ENCODE peak calls at places on chromosomes 4 and X, in nine cellular contexts. Q is endothelial cell, B is astrocyte of the spinal cord, H is AG09309, V is IMR-90, W is AG10803, X is GM13976, J is AG04449, Z is heart left ventricle. R is an unnamed sample.

GRCh38 chr4:71453516-71453915 is 114.7 kb downstream of the SLC4A4 start:
- DNase-seq in Q (no peak), B (no peak), H (no peak), V (no peak), W (no peak), X (no peak), J (no peak), Z (no peak), R (no peak)

GRCh38 chrX:2707334-2707760 is 16.3 kb downstream of the CD99 start:
- DNase-seq in Q (peak), B (peak), H (no peak), V (peak), W (peak), X (peak), J (peak), Z (peak), R (no peak)

GRCh38 chr4:103994059-103994458 is 274.3 kb upstream of the TACR3 start:
- DNase-seq in Q (no peak), B (peak), H (no peak), V (no peak), W (no peak), X (peak), J (no peak), Z (no peak), R (no peak)

GRCh38 chr4:56728512-56728911 is 47.4 kb upstream of the HOPX start:
- DNase-seq in Q (no peak), B (peak), H (peak), V (peak), W (peak), X (no peak), J (peak), Z (peak), R (no peak)

GRCh38 chr4:7391637-7392437 is 42.9 kb downstream of the PSAPL1 start:
- DNase-seq in Q (peak), B (no peak), H (no peak), V (no peak), W (no peak), X (no peak), J (no peak), Z (peak), R (peak)

GRCh38 chr4:71247706-71248105 is 91.1 kb upstream of the SLC4A4 start:
- DNase-seq in Q (no peak), B (no peak), H (no peak), V (no peak), W (no peak), X (no peak), J (no peak), Z (no peak), R (no peak)

GRCh38 chrX:93874554-93874953 is 200.5 kb downstream of the FAM133A start:
- DNase-seq in Q (peak), B (no peak), H (no peak), V (no peak), W (no peak), X (no peak), J (no peak), Z (no peak), R (no peak)

GRCh38 chr4:169416997-169417396 is 146.2 kb upstream of the SH3RF1 start:
- DNase-seq in Q (no peak), B (peak), H (no peak), V (no peak), W (no peak), X (no peak), J (no peak), Z (no peak), R (no peak)

GRCh38 chrX:52140020-52140419 is 44.7 kb upstream of the MAGED4 start:
- DNase-seq in Q (no peak), B (no peak), H (no peak), V (no peak), W (no peak), X (no peak), J (no peak), Z (no peak), R (no peak)

GRCh38 chr4:89301003-89301402 is 6.6 kb downstream of the GPRIN3 start:
- DNase-seq in Q (no peak), B (no peak), H (no peak), V (no peak), W (no peak), X (no peak), J (no peak), Z (no peak), R (no peak)

GRCh38 chrX:39418132-39418935 is 617.1 kb downstream of the MID1IP1 start:
- DNase-seq in Q (no peak), B (no peak), H (no peak), V (no peak), W (no peak), X (no peak), J (no peak), Z (no peak), R (no peak)

GRCh38 chrX:32933548-32933947 is 277.8 kb downstream of the DMD start:
- DNase-seq in Q (no peak), B (no peak), H (no peak), V (no peak), W (no peak), X (no peak), J (no peak), Z (no peak), R (no peak)

GRCh38 chr4:168755643-168756482 is 254.2 kb downstream of the CBR4 start:
- DNase-seq in Q (no peak), B (peak), H (no peak), V (peak), W (peak), X (no peak), J (no peak), Z (no peak), R (no peak)

GRCh38 chrX:7390446-7390845 is 242.5 kb upstream of the PUDP start:
- DNase-seq in Q (no peak), B (no peak), H (no peak), V (no peak), W (peak), X (no peak), J (no peak), Z (no peak), R (no peak)

GRCh38 chrX:155070663-155070974 is 317 bp downstream of the CMC4 start:
- DNase-seq in Q (peak), B (no peak), H (no peak), V (no peak), W (no peak), X (no peak), J (no peak), Z (no peak), R (no peak)

GRCh38 chr4:91527056-91527455 is 776.7 kb upstream of the GRID2 start:
- DNase-seq in Q (no peak), B (no peak), H (no peak), V (no peak), W (no peak), X (no peak), J (no peak), Z (no peak), R (no peak)

GRCh38 chr4:119139316-119139715 is 3.7 kb downstream of the MYOZ2 start:
- DNase-seq in Q (no peak), B (no peak), H (no peak), V (no peak), W (no peak), X (no peak), J (no peak), Z (no peak), R (no peak)

GRCh38 chrX:44042124-44042523 is 68.9 kb upstream of the NDP start:
- DNase-seq in Q (no peak), B (peak), H (no peak), V (peak), W (no peak), X (no peak), J (no peak), Z (no peak), R (no peak)

GRCh38 chr4:127788517-127788916 is 6.4 kb downstream of the HSPA4L start:
- DNase-seq in Q (no peak), B (no peak), H (no peak), V (no peak), W (no peak), X (no peak), J (no peak), Z (no peak), R (no peak)

GRCh38 chr4:174377613-174378012 is 93.9 kb downstream of the CEP44 start:
- DNase-seq in Q (no peak), B (peak), H (peak), V (peak), W (no peak), X (no peak), J (no peak), Z (no peak), R (no peak)

GRCh38 chr4:78100060-78100459 is 42.9 kb downstream of the FRAS1 start:
- DNase-seq in Q (no peak), B (peak), H (no peak), V (no peak), W (peak), X (no peak), J (no peak), Z (no peak), R (no peak)

GRCh38 chr4:108536577-108536976 is 83.8 kb upstream of the RPL34 start:
- DNase-seq in Q (no peak), B (no peak), H (no peak), V (no peak), W (no peak), X (no peak), J (no peak), Z (no peak), R (no peak)

GRCh38 chr4:150769235-150769634 is 187.3 kb downstream of the MAB21L2 start:
- DNase-seq in Q (no peak), B (peak), H (peak), V (peak), W (peak), X (no peak), J (peak), Z (no peak), R (no peak)

GRCh38 chr4:142585411-142585810 is 260.7 kb downstream of the INPP4B start:
- DNase-seq in Q (no peak), B (no peak), H (no peak), V (peak), W (peak), X (no peak), J (no peak), Z (no peak), R (no peak)

GRCh38 chr4:851701-852430 is 25.9 kb upstream of the CPLX1 start:
- DNase-seq in Q (no peak), B (no peak), H (no peak), V (no peak), W (no peak), X (no peak), J (no peak), Z (peak), R (no peak)

GRCh38 chr4:156006192-156006591 is 52.5 kb upstream of the CTSO start:
- DNase-seq in Q (no peak), B (no peak), H (no peak), V (no peak), W (no peak), X (no peak), J (no peak), Z (no peak), R (no peak)

GRCh38 chr4:184514121-184514988 is 40.0 kb upstream of the IRF2 start:
- DNase-seq in Q (no peak), B (peak), H (peak), V (peak), W (peak), X (peak), J (peak), Z (peak), R (no peak)

GRCh38 chr4:4200624-4201023 is 26.1 kb downstream of the OTOP1 start:
- DNase-seq in Q (no peak), B (no peak), H (no peak), V (peak), W (no peak), X (no peak), J (no peak), Z (no peak), R (no peak)

GRCh38 chr4:167282171-167282864 is 48.0 kb upstream of the SPOCK3 start:
- DNase-seq in Q (no peak), B (peak), H (no peak), V (no peak), W (no peak), X (no peak), J (no peak), Z (no peak), R (no peak)

GRCh38 chr4:69057620-69058409 is 38.5 kb upstream of the UGT2B7 start:
- DNase-seq in Q (no peak), B (peak), H (no peak), V (peak), W (no peak), X (no peak), J (no peak), Z (no peak), R (no peak)

GRCh38 chr4:3031357-3032064 is 42.8 kb downstream of the HTT-AS start:
- DNase-seq in Q (no peak), B (no peak), H (no peak), V (no peak), W (no peak), X (no peak), J (no peak), Z (no peak), R (no peak)

GRCh38 chr4:140213736-140214135 is 59.8 kb upstream of the MAML3 start:
- DNase-seq in Q (no peak), B (peak), H (no peak), V (peak), W (no peak), X (no peak), J (no peak), Z (no peak), R (no peak)

GRCh38 chrX:10387011-10387410 is 230.2 kb downstream of the CLCN4 start:
- DNase-seq in Q (no peak), B (no peak), H (no peak), V (peak), W (no peak), X (no peak), J (no peak), Z (no peak), R (no peak)

GRCh38 chr4:128471576-128471975 is 184.0 kb upstream of the PGRMC2 start:
- DNase-seq in Q (no peak), B (no peak), H (no peak), V (no peak), W (no peak), X (no peak), J (no peak), Z (no peak), R (no peak)

GRCh38 chrX:69951756-69952155 is 98.0 kb downstream of the AWAT2 start:
- DNase-seq in Q (no peak), B (no peak), H (no peak), V (no peak), W (no peak), X (no peak), J (no peak), Z (no peak), R (no peak)

GRCh38 chr4:8002525-8003309 is 63.1 kb upstream of the AFAP1 start:
- DNase-seq in Q (no peak), B (no peak), H (no peak), V (no peak), W (no peak), X (no peak), J (no peak), Z (no peak), R (no peak)

GRCh38 chr4:153651041-153651960 is 32.8 kb upstream of the TLR2 start:
- DNase-seq in Q (no peak), B (peak), H (no peak), V (no peak), W (no peak), X (no peak), J (no peak), Z (peak), R (no peak)
- TF ChIP-seq CTCF in Q (no peak), B (no peak), H (no peak), V (no peak), W (no peak), X (no peak), J (no peak), Z (no peak), R (no peak)

GRCh38 chrX:427812-428725 is 41.4 kb upstream of the PPP2R3B start:
- DNase-seq in Q (no peak), B (no peak), H (no peak), V (no peak), W (peak), X (no peak), J (no peak), Z (no peak), R (no peak)
- TF ChIP-seq CTCF in Q (no peak), B (peak), H (peak), V (peak), W (peak), X (no peak), J (peak), Z (no peak), R (peak)

GRCh38 chr4:120692964-120693363 is 229.6 kb downstream of the PRDM5 start:
- DNase-seq in Q (no peak), B (peak), H (peak), V (peak), W (peak), X (no peak), J (peak), Z (no peak), R (no peak)
- TF ChIP-seq CTCF in Q (no peak), B (no peak), H (no peak), V (peak), W (no peak), X (no peak), J (no peak), Z (no peak), R (no peak)

DNA sequence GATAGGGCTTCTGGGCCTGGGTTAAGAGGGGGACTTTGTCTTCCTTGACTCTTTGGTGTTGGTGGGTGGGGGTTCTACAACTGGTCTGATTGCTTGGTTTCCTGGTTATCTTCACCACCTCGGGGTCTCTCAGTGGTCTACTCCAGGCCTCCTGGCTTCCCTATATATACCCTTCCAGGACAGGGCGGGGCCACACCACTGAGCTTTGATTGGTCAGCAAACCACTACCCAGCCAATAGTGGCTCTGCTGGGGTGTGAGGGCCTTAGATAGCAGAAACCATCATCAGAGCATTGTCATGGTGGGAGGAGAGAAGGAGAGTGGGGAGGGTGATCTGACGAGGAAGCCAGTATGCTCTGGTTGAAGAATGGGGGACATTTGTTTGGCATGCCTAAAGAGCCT is 14.4 kb upstream of the MAGEA1 start:
- DNase-seq in Q (no peak), B (no peak), H (no peak), V (no peak), W (no peak), X (no peak), J (no peak), Z (no peak), R (no peak)
- TF ChIP-seq CTCF in Q (no peak), B (no peak), H (no peak), V (no peak), W (no peak), X (no peak), J (no peak), Z (no peak), R (no peak)

DNA sequence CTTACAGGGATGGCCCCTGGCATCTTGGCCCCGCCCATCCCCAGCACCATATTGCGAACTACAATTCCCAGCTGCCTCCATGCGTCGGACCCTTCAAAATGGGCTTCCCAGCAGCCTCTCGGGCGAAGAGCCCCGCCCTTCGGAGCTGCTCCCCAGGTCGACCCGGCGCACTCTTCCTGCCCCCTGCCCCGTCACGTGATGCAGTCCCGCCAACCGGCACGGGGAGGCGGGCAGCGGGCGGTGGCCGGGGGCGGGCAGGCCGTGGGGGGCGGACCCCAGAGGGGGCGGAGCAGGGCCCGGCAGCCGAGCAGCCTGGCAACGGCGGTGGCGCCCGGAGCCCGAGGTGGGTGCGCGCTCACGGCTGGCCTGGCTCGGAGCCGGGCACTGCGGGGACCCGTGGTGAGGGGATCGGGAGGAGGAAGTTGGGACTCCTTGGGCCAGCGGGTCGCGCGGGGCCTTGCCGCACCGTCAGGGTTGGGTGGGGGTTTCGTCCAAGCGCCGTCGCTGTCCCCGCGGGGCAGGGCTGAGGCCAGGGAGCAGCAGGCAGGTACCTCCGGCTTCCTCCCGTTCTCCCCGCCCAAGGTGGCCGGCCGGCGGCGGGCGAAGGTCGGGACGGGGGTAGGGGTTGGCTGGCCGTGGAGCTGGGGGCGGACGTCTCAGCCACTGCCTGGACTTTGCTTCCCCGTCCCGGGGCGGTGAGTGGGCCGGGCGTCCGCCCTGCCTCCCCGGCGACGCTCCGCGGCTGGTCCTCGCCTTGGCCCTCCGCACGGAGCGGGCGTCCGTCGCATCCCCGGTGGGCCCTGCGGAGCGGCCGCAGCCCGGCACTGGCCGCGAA is at the start of gene MTM1:
- DNase-seq in Q (peak), B (peak), H (peak), V (peak), W (peak), X (peak), J (peak), Z (peak), R (peak)
- TF ChIP-seq CTCF in Q (no peak), B (no peak), H (no peak), V (no peak), W (no peak), X (no peak), J (no peak), Z (no peak), R (no peak)

GRCh38 chrX:53354669-53355068 is 67.8 kb downstream of the SMC1A start:
- DNase-seq in Q (no peak), B (no peak), H (no peak), V (peak), W (no peak), X (no peak), J (no peak), Z (no peak), R (no peak)
- TF ChIP-seq CTCF in Q (no peak), B (no peak), H (no peak), V (peak), W (no peak), X (no peak), J (no peak), Z (no peak), R (no peak)

GRCh38 chr4:43776371-43776770 is 672.2 kb downstream of the KCTD8 start:
- DNase-seq in Q (no peak), B (peak), H (no peak), V (peak), W (no peak), X (no peak), J (no peak), Z (no peak), R (no peak)
- TF ChIP-seq CTCF in Q (peak), B (peak), H (no peak), V (peak), W (no peak), X (no peak), J (no peak), Z (no peak), R (peak)

GRCh38 chr4:98748609-98749008 is 90.2 kb upstream of the TSPAN5 start:
- DNase-seq in Q (no peak), B (no peak), H (no peak), V (no peak), W (no peak), X (no peak), J (no peak), Z (no peak), R (no peak)
- TF ChIP-seq CTCF in Q (no peak), B (no peak), H (no peak), V (no peak), W (no peak), X (no peak), J (no peak), Z (no peak), R (no peak)